ENCODE peak calls at places on chromosomes 13 and 19, in eight cellular contexts. F is tibial artery, J is keratinocyte, X is ovary, C is astrocyte, D is Calu3, W is colonic mucosa, M is fibroblast of lung. T is an unnamed sample.

GRCh38 chr19:32403291-32403995 is 2.1 kb upstream of the DPY19L3 start:
- DNase-seq in F (no peak), J (no peak), X (no peak), C (no peak), D (no peak), W (no peak), M (no peak), T (no peak)

GRCh38 chr13:34347784-34348573 is 530.0 kb downstream of the RFC3 start:
- DNase-seq in F (no peak), J (no peak), X (no peak), C (no peak), D (peak), W (no peak), M (no peak), T (no peak)

GRCh38 chr13:91347996-91348905 is 764 bp downstream of the MIR17HG start:
- DNase-seq in F (peak), J (no peak), X (peak), C (peak), D (no peak), W (peak), M (no peak), T (peak)

GRCh38 chr19:798415-799075 is 1.3 kb downstream of the PTBP1 start:
- DNase-seq in F (no peak), J (no peak), X (no peak), C (no peak), D (no peak), W (peak), M (no peak), T (no peak)

GRCh38 chr13:100125946-100126345 is 37.1 kb downstream of the PCCA start:
- DNase-seq in F (no peak), J (no peak), X (no peak), C (no peak), D (no peak), W (no peak), M (no peak), T (no peak)

GRCh38 chr13:37134411-37135041 is 29.1 kb upstream of the CSNK1A1L start:
- DNase-seq in F (no peak), J (no peak), X (no peak), C (peak), D (no peak), W (no peak), M (peak), T (peak)

GRCh38 chr13:77779461-77780272 is 82.2 kb downstream of the SLAIN1 start:
- DNase-seq in F (no peak), J (peak), X (peak), C (peak), D (peak), W (peak), M (peak), T (peak)

GRCh38 chr13:75432045-75432444 is 49.9 kb downstream of the TBC1D4 start:
- DNase-seq in F (no peak), J (no peak), X (no peak), C (no peak), D (no peak), W (no peak), M (no peak), T (no peak)

GRCh38 chr13:21229241-21230024 is 53.0 kb downstream of the MRPL57 start:
- DNase-seq in F (no peak), J (no peak), X (no peak), C (no peak), D (no peak), W (no peak), M (no peak), T (no peak)

GRCh38 chr13:100533588-100534041 is 55.0 kb downstream of the GGACT start:
- DNase-seq in F (no peak), J (no peak), X (no peak), C (no peak), D (no peak), W (peak), M (no peak), T (no peak)

GRCh38 chr13:23871616-23872220 is 17.5 kb downstream of the MIPEP start:
- DNase-seq in F (no peak), J (no peak), X (no peak), C (peak), D (no peak), W (no peak), M (peak), T (no peak)

GRCh38 chr13:49652691-49653305 is 24.5 kb downstream of the ARL11 start:
- DNase-seq in F (no peak), J (no peak), X (no peak), C (no peak), D (peak), W (peak), M (peak), T (peak)

GRCh38 chr13:30388401-30389283 is 33.7 kb upstream of the UBE2L5 start:
- DNase-seq in F (no peak), J (no peak), X (peak), C (no peak), D (no peak), W (no peak), M (peak), T (no peak)

GRCh38 chr13:113365551-113365971 is 1.6 kb upstream of the GRTP1 start:
- DNase-seq in F (peak), J (no peak), X (no peak), C (no peak), D (no peak), W (no peak), M (no peak), T (no peak)

GRCh38 chr19:30320466-30320865 is 51.7 kb upstream of the ZNF536 start:
- DNase-seq in F (no peak), J (no peak), X (no peak), C (no peak), D (no peak), W (no peak), M (no peak), T (no peak)

GRCh38 chr13:73224708-73225107 is 165.9 kb downstream of the KLF5 start:
- DNase-seq in F (no peak), J (no peak), X (no peak), C (peak), D (no peak), W (no peak), M (no peak), T (no peak)

DNA sequence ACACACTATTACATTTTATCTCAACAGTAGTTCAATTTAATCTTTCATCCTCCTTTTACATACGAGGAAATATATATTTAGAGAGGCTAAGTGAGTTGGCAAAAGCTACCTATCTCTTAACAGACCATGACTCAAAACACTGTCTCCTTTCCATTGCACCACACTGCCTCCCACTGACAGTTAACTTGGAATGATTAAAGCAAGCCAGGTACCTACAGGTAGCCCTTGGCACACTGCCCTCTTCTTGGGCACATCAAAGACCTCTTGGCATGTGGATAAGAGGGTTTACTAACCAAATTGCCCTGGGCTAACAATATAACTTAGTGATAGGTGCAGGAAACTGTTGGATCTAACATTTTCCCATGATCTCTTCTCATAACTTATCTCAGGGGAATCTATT is 1.9 kb downstream of the ABHD13 start:
- DNase-seq in F (no peak), J (peak), X (no peak), C (no peak), D (no peak), W (peak), M (no peak), T (no peak)
- TF ChIP-seq CTCF in F (no peak), J (peak), X (no peak), C (no peak), D (no peak), W (no peak), M (no peak), T (no peak)

GRCh38 chr13:41405367-41405766 is 52.0 kb upstream of the RGCC start:
- DNase-seq in F (no peak), J (no peak), X (no peak), C (no peak), D (no peak), W (no peak), M (no peak), T (no peak)

GRCh38 chr13:41402695-41403511 is 54.4 kb upstream of the RGCC start:
- DNase-seq in F (no peak), J (no peak), X (no peak), C (no peak), D (no peak), W (no peak), M (no peak), T (no peak)

GRCh38 chr13:41398494-41399190 is 58.7 kb upstream of the RGCC start:
- DNase-seq in F (no peak), J (no peak), X (no peak), C (no peak), D (no peak), W (no peak), M (no peak), T (no peak)

GRCh38 chr13:41403983-41404382 is 53.4 kb upstream of the RGCC start:
- DNase-seq in F (no peak), J (no peak), X (no peak), C (no peak), D (no peak), W (no peak), M (no peak), T (no peak)

DNA sequence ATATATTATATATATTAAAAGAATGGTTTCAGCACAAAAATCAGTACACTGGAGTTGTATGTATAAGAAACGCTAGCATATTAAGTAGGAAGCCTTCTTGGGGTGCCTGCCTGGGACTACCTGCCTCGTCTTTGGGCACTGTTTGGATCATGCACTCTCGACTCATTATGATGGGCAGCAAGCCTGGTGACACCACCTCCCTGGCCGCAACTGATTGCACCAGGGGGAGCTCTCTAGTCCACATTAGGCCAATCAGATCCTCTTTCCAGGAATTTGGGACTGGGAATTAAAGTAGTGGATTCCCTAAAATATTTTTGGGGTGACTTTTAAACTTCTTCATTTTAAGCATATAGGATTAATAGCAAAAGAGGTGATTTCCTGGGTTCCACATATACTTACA is 56.0 kb upstream of the RGCC start:
- DNase-seq in F (no peak), J (no peak), X (no peak), C (no peak), D (no peak), W (no peak), M (no peak), T (no peak)
- TF ChIP-seq CTCF in F (no peak), J (no peak), X (no peak), C (no peak), D (no peak), W (no peak), M (no peak), T (no peak)

GRCh38 chr19:33688657-33688992 is 66.9 kb downstream of the CHST8 start:
- DNase-seq in F (peak), J (no peak), X (no peak), C (no peak), D (no peak), W (no peak), M (no peak), T (no peak)

GRCh38 chr19:33686246-33686645 is 64.5 kb downstream of the CHST8 start:
- DNase-seq in F (peak), J (no peak), X (no peak), C (no peak), D (no peak), W (no peak), M (no peak), T (no peak)

GRCh38 chr19:33689138-33689746 is 67.5 kb downstream of the CHST8 start:
- DNase-seq in F (peak), J (no peak), X (no peak), C (no peak), D (no peak), W (no peak), M (no peak), T (no peak)

GRCh38 chr19:33686687-33687541 is 65.2 kb downstream of the CHST8 start:
- DNase-seq in F (peak), J (no peak), X (no peak), C (no peak), D (no peak), W (no peak), M (no peak), T (no peak)

DNA sequence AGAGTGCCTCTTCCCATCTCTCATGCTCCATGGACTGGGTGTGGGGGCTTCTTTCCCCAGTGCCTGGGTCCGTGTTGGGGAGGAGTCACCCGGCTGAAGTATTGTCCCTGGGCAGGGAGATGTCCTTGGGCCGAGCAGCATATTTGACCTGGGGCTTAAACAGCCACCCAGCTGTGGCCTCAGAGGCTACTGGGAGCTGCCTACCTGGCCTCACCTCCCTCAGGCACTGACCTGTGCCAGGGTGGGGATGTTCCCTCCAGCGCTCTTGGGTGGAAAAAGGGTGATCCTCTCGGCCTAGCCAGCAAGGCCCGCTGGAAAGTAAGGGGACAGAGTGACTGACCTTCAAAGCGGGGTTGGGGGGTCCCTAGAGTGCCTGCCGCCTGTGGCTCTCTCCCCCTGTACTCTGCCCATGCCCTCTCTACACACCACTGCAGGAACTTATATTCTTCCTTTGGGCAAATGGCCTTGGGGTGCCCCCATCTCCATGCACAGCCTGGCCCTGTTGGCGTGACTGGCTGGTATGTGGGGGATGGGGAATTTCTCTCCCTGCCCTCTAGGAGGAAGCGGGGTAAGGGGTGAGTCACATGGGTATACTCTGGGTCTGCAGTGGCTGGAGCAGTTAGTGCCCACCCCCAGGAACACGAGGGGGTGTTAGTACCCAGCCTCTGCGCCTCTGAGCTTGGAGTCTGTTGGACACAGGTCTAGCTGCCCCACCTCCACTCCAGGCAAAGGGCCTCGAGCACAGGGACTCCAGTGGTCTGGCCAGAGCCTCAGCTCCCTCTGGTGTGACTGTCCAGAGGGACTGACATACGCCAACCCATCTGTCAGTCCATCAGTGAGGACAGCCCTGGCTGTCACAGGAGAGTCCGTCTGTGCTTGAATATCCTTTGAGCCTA is 66.3 kb downstream of the CHST8 start:
- DNase-seq in F (peak), J (no peak), X (no peak), C (no peak), D (no peak), W (no peak), M (no peak), T (no peak)
- TF ChIP-seq CTCF in F (no peak), J (no peak), X (no peak), C (no peak), D (no peak), W (no peak), M (no peak), T (no peak)

GRCh38 chr19:54883228-54883627 is 9.2 kb downstream of the FCAR start:
- DNase-seq in F (no peak), J (no peak), X (no peak), C (no peak), D (no peak), W (no peak), M (no peak), T (no peak)

GRCh38 chr19:54881884-54882283 is 7.8 kb downstream of the FCAR start:
- DNase-seq in F (no peak), J (no peak), X (no peak), C (no peak), D (no peak), W (no peak), M (no peak), T (no peak)

DNA sequence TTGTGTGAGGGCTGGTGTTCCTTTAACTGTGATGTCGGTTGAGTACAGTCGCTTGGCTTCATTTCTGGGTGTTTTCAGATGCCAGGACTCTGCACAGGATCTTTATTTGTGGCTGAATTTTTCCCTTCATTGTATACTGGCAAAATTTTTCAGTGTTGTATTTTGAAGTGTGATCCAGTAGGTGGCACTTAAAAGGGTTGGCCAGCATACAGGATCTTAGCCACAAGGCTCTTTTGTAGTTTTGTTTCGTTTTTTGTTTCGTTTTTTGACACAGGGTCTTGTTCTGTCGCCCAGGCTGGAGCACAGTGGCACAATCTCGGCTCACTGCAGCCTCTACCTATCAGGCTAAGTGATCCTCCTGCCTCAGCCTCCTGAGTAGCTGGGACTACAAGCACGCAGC is 8.7 kb downstream of the FCAR start:
- DNase-seq in F (no peak), J (no peak), X (no peak), C (no peak), D (no peak), W (no peak), M (no peak), T (no peak)
- TF ChIP-seq CTCF in F (no peak), J (no peak), X (no peak), C (no peak), D (no peak), W (no peak), M (no peak), T (no peak)

GRCh38 chr19:18468517-18468916 is 30.6 kb upstream of the ISYNA1 start:
- DNase-seq in F (no peak), J (no peak), X (no peak), C (no peak), D (peak), W (no peak), M (no peak), T (no peak)

GRCh38 chr19:18468930-18469244 is 31.0 kb upstream of the ISYNA1 start:
- DNase-seq in F (no peak), J (no peak), X (no peak), C (no peak), D (no peak), W (no peak), M (no peak), T (no peak)

GRCh38 chr19:18470787-18471186 is 32.9 kb upstream of the ISYNA1 start:
- DNase-seq in F (no peak), J (no peak), X (no peak), C (no peak), D (no peak), W (no peak), M (no peak), T (no peak)

GRCh38 chr19:18470153-18470552 is 32.2 kb upstream of the ISYNA1 start:
- DNase-seq in F (no peak), J (no peak), X (no peak), C (no peak), D (peak), W (no peak), M (no peak), T (peak)

GRCh38 chr19:18469245-18470107 is 31.5 kb upstream of the ISYNA1 start:
- DNase-seq in F (no peak), J (no peak), X (peak), C (no peak), D (peak), W (peak), M (peak), T (peak)
- TF ChIP-seq CTCF in F (peak), J (peak), X (peak), C (peak), D (peak), W (peak), M (peak), T (peak)

GRCh38 chr13:94657167-94657566 is 55.2 kb downstream of the SOX21 start:
- DNase-seq in F (no peak), J (no peak), X (no peak), C (peak), D (no peak), W (no peak), M (peak), T (no peak)
- TF ChIP-seq CTCF in F (no peak), J (peak), X (no peak), C (no peak), D (no peak), W (no peak), M (no peak), T (no peak)

GRCh38 chr19:41303941-41304340 is 6.0 kb upstream of the CCDC97 start:
- DNase-seq in F (no peak), J (no peak), X (no peak), C (no peak), D (no peak), W (no peak), M (no peak), T (no peak)
- TF ChIP-seq CTCF in F (no peak), J (no peak), X (no peak), C (no peak), D (no peak), W (no peak), M (no peak), T (no peak)

GRCh38 chr13:81017525-81018152 is 676.7 kb upstream of the SPRY2 start:
- DNase-seq in F (no peak), J (no peak), X (no peak), C (peak), D (no peak), W (no peak), M (peak), T (peak)
- TF ChIP-seq CTCF in F (peak), J (peak), X (no peak), C (peak), D (no peak), W (peak), M (peak), T (peak)

T was measured in nephron progenitor cell.